ENCODE peak calls at places on chromosomes 13 and 19, in nine cellular contexts. R is heart left ventricle; U is vagina; M is tibial nerve; S is AG10803; P is breast epithelium; K is MCF 10A; V is CD4-positive, alpha-beta T cell; O is HFFc6. A is an unnamed sample.

GRCh38 chr13:99981115-99982020 is at the start of gene ZIC2:
- DNase-seq in V (no peak), U (peak), M (no peak), R (no peak), S (no peak), P (no peak), K (peak), O (peak), A (no peak)

GRCh38 chr13:23567792-23568480 is 2.3 kb upstream of the TNFRSF19 start:
- DNase-seq in U (no peak), K (peak), M (no peak), S (peak), V (no peak), P (no peak), R (no peak), O (no peak), A (peak)

GRCh38 chr13:114062341-114062740 is 70.1 kb downstream of the RASA3 start:
- DNase-seq in O (no peak), M (no peak), R (peak), V (no peak), S (no peak), U (no peak), K (no peak), P (no peak), A (no peak)

GRCh38 chr19:54916822-54917221 is 10.9 kb downstream of the NCR1 start:
- DNase-seq in V (no peak), S (no peak), R (no peak), M (no peak), K (no peak), O (no peak), P (no peak), U (no peak), A (no peak)

GRCh38 chr13:21738636-21739035 is 67.8 kb downstream of the FGF9 start:
- DNase-seq in K (no peak), R (no peak), S (no peak), O (no peak), V (no peak), M (no peak), U (no peak), P (no peak), A (no peak)

GRCh38 chr13:112059457-112060317 is 7.3 kb upstream of the SOX1 start:
- DNase-seq in M (no peak), O (no peak), P (no peak), R (no peak), S (no peak), U (peak), V (no peak), K (no peak), A (no peak)

GRCh38 chr13:83622422-83622784 is 259.9 kb downstream of the SLITRK1 start:
- DNase-seq in R (no peak), U (no peak), S (no peak), P (no peak), V (no peak), K (no peak), M (no peak), O (peak), A (peak)

GRCh38 chr13:23506821-23507210 is 63.4 kb upstream of the TNFRSF19 start:
- DNase-seq in M (no peak), S (peak), K (no peak), R (peak), P (no peak), O (peak), V (no peak), U (no peak), A (peak)

GRCh38 chr13:39512687-39513086 is 90.3 kb downstream of the LHFPL6 start:
- DNase-seq in U (no peak), K (peak), S (no peak), P (no peak), M (no peak), R (no peak), V (no peak), O (no peak), A (no peak)

GRCh38 chr13:72295173-72295572 is 428.2 kb upstream of the DACH1 start:
- DNase-seq in K (no peak), V (no peak), R (no peak), M (no peak), P (no peak), U (no peak), S (peak), O (no peak), A (no peak)

GRCh38 chr19:44749318-44749717 is 810 bp downstream of the BCL3 start:
- DNase-seq in P (no peak), R (no peak), S (no peak), V (no peak), K (no peak), U (no peak), M (no peak), O (no peak), A (no peak)

GRCh38 chr13:93624371-93624777 is 397.8 kb downstream of the GPC6 start:
- DNase-seq in O (no peak), V (no peak), S (no peak), U (no peak), P (no peak), R (no peak), M (no peak), K (no peak), A (no peak)

GRCh38 chr13:40161931-40162330 is 504.5 kb downstream of the FOXO1 start:
- DNase-seq in K (no peak), O (no peak), U (no peak), M (no peak), S (no peak), P (no peak), V (no peak), R (no peak), A (no peak)

GRCh38 chr13:55497486-55497885 is 1643.2 kb upstream of the PRR20A start:
- DNase-seq in V (no peak), M (no peak), U (no peak), P (no peak), R (no peak), K (no peak), O (no peak), S (no peak), A (no peak)

GRCh38 chr13:90070362-90070761 is 1277.1 kb upstream of the MIR17HG start:
- DNase-seq in U (no peak), V (no peak), O (no peak), P (no peak), R (no peak), S (no peak), M (no peak), K (peak), A (peak)

GRCh38 chr13:99377641-99378040 is 70.4 kb upstream of the GPR183 start:
- DNase-seq in P (no peak), K (no peak), M (no peak), R (no peak), S (no peak), U (peak), O (no peak), V (no peak), A (no peak)

GRCh38 chr19:42113641-42114348 is 18.5 kb downstream of the POU2F2 start:
- DNase-seq in M (no peak), U (no peak), V (no peak), K (peak), S (peak), R (peak), O (peak), P (no peak), A (peak)

GRCh38 chr13:44231786-44232516 is 141.7 kb upstream of the SERP2 start:
- DNase-seq in S (peak), O (peak), K (peak), U (peak), V (no peak), M (peak), P (peak), R (peak), A (peak)

GRCh38 chr19:38658462-38659306 is 11.2 kb downstream of the ACTN4 start:
- DNase-seq in V (no peak), P (no peak), M (no peak), O (peak), S (peak), R (no peak), U (no peak), K (peak), A (peak)

GRCh38 chr13:30329009-30329585 is 21.7 kb upstream of the KATNAL1 start:
- DNase-seq in M (no peak), O (no peak), K (no peak), P (no peak), R (no peak), U (no peak), S (no peak), V (no peak), A (peak)

GRCh38 chr19:35774274-35775045 is 904 bp upstream of the ARHGAP33 start:
- DNase-seq in U (no peak), P (no peak), R (no peak), K (no peak), V (no peak), S (no peak), O (no peak), M (no peak), A (no peak)

GRCh38 chr13:41222259-41222852 is 28.0 kb upstream of the KBTBD7 start:
- DNase-seq in U (no peak), P (no peak), R (no peak), K (peak), M (no peak), V (peak), O (peak), S (peak), A (peak)

DNA sequence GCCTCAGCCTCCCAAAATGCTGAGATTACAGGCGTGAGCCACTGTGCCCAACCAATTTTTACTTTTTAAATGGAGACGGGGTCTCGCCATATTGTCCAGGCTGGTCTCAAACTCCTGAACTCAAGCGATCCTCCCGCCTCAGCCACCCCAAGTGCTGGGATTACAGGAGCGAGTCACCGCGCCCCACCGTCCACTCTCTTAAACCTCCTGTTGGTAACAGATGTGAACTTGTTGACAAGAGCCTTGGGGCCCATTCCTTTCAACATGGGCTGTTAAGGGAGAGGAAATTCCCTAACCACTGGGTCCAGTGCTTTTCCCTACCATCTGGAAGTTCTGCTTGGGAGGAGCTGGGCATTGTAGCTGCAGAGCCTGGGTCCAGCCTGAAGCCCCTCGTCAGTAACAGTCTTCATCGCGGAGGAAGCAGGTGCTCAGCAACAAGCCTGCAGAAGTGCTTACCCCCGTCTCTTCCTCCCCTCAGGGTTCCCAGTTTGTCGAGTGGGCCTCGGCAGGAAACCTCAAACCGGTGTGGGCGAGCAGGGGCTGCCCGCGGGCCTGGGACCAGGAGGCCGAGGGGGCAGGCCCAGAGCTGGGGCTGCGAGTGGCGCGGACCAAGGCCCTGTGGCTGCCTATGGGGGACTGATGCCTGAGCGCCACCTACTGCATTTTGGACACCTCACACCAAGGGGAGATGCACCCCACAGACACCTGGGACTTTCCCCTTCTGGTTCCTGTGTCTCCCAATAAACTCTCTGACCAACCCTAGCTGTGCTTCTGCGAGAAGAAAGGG is 4.0 kb upstream of the FLT3LG start:
- DNase-seq in O (no peak), R (no peak), P (no peak), M (no peak), S (no peak), K (no peak), V (peak), U (no peak), A (peak)
- TF ChIP-seq CTCF in O (peak), R (no peak), P (no peak), M (no peak), S (peak), K (peak), V (peak), U (no peak), A (no peak)

DNA sequence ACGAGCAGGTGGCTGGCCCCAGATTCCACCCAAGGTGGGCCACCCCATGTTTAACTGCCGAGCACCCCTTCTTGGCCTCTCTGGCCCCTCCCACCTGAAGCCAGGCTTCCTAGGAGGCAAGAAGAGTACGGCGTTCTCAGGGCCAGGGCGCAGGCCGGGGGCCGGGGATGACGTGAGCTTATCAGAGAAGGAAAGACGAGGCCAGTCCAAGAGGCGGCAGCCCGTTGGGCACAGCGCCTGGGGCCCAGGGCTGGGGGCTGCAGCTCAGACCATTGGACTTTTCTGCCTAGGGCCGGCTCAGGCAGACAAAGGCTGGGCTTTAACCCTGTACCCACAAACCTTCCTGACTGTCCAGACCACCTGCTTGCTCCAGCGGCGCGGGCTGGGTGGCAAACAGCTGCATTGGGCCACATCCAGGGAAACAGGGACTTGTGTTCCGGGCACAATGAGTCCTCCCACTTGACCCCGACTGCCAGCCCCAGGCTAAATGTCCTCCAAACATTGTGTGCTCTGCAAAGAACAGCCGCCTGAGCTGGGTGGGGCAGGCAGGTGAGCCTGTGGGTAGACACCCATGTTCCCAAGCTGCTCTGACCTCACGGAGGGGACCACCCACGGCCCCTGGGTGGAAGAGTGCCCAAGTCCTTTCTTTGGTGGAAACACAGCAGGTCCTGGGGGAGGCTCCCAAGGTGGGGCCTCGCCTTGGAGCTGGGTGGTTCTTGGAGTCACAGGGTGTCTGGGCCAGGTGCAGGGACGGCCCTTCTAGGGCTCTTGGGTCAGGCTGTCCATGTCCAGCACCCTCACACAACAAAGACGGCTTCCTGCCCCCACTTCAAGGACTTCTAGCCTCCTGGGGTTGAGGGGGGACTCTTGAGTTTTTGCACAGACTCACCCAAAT is 21.9 kb downstream of the COMP start:
- DNase-seq in V (no peak), P (peak), M (no peak), S (no peak), K (peak), R (no peak), O (no peak), U (no peak), A (no peak)
- TF ChIP-seq CTCF in V (no peak), P (no peak), M (no peak), S (no peak), K (no peak), R (no peak), O (no peak), U (no peak), A (no peak)

DNA sequence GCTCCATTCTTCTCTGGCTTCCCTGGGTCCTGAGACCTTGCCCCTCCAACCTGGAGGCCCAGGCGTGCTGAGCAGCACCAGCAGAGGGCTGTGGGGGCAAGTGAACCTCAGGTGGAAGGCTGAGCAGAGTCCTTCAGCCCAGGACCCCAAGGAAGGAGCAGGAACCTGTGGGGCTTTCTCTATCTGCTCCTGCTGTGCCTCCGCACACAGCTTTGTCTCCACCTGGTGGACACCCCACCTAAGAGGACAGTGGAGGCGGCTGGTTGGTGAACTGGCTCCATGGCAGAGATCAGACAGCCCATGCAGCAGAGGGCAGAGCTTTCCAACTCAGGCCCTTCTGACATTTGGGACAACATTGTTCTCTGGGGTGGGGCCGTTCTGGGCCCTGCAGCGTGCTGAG is 19.7 kb downstream of the ZFR2 start:
- DNase-seq in P (no peak), U (no peak), O (no peak), K (peak), M (no peak), V (peak), S (no peak), R (no peak), A (peak)
- TF ChIP-seq CTCF in P (no peak), U (no peak), O (peak), K (peak), M (no peak), V (peak), S (peak), R (no peak), A (peak)

DNA sequence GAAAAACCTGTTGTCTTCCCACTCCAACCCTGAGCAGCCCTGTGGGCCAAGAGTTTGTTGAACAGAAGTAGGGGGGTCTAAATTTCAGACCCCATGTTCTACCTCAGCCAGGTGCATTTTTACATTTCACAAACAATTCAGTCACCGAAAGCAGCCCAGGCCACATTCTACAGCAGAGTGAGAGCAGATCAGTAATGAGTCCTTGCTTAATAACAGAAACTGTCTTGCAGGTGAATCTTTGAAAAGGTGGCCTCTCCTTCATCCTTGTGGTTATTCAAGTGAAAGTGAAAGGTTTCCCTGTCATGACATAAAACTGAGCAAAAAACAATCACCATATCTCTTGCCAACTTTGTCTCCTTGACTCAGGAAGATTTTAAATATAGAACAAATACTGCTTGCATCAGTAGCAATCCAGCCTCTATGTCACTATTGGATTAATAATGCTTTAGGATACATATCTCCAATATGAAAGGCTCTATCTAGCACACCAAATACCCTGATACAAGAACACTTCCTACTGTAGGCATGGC is 670.2 kb downstream of the DIAPH3 start:
- DNase-seq in O (no peak), S (no peak), V (no peak), M (no peak), R (no peak), K (no peak), U (no peak), P (no peak), A (no peak)
- TF ChIP-seq CTCF in O (no peak), S (no peak), V (no peak), M (no peak), R (no peak), K (no peak), U (no peak), P (no peak), A (no peak)

DNA sequence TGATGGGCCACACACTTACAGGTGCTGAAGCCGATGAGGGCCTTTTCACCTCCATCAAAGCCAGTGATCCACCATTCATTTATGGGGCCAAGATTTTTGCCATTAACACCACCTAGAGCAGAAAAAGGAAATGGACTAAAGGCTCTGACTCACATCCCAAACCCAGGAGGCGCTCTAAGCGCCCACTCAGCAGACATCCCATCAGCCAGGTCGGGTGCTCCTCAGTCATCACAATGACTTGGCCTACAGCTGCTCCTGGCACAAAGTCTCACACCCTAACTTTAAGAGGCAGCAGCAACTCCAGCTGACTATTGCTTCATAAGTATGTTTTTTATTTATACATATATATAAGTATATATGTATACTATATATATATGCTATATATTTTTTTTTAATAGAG is 36.1 kb upstream of the EIF3G start:
- DNase-seq in M (no peak), P (no peak), O (no peak), U (no peak), K (peak), R (no peak), S (no peak), V (no peak), A (peak)
- TF ChIP-seq CTCF in M (no peak), P (no peak), O (peak), U (no peak), K (no peak), R (no peak), S (no peak), V (no peak), A (no peak)

DNA sequence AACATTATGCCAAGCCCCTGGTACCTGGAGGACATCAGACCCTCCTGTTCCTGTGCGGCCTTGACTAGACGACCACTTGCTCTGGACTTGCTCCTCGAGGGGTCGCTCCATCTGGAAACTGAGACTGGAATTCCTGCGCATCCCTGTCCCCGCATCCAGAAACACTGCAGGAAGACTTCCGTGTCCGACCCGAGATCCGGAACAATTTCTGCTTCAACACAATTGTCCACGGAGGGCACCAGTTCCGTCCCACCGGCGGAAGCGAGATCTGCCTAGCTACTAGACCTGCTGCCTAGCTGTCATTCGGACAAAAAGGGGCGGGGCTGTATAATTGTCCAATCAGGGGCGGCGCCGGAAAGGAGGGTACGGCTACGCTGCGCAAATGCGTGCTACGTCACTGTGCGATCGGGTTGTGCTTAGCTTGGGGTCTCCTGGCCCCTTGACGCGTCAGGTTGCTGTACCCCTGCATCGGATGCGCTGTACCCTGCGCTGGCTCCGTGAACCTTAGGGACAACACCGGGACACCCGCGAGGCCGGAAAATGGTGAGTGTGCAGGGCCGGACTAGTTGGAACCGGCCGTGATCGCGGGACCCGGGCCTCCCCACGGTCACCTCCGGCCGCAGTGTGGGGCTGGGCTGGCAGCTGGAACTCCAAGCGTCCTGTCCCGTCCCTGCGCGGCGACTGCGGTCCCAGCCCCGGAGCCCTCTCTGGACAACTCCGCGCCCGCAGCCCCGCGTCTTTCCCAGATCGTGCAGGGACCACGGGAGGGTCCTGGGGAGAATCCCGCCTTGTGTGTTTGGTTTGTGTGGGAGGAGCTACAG is at the start of the genes ZNF490 and ZNF791:
- DNase-seq in P (peak), K (peak), U (peak), R (peak), V (peak), M (peak), S (peak), O (peak), A (peak)
- TF ChIP-seq CTCF in P (no peak), K (no peak), U (no peak), R (no peak), V (no peak), M (no peak), S (peak), O (peak), A (peak)

A was measured in foreskin fibroblast.